ENCODE peak calls at places on chromosomes 1 and 21, in four cellular contexts. P is right cardiac atrium, H is brain microvascular endothelial cell, Z is KG1. T is an unnamed sample.

GRCh38 chr1:46453449-46453848 is 36.2 kb upstream of the DMBX1 start:
- DNase-seq in H (no peak), Z (no peak), P (no peak), T (no peak)

GRCh38 chr21:36087362-36088138 is 17.7 kb downstream of the CBR1 start:
- DNase-seq in Z (no peak), P (no peak), H (no peak), T (no peak)

GRCh38 chr1:47262787-47263413 is 30.9 kb upstream of the TAL1 start:
- DNase-seq in P (no peak), H (peak; percentile 49), Z (no peak), T (peak; percentile 16)

GRCh38 chr1:92698932-92699331 is 86.0 kb downstream of the EVI5 start:
- DNase-seq in Z (no peak), P (peak; percentile 64), H (no peak), T (no peak)

GRCh38 chr1:183566026-183566425 is 24.2 kb downstream of the NCF2 start:
- DNase-seq in Z (no peak), H (no peak), P (no peak), T (no peak)

GRCh38 chr1:212450331-212450881 is 17.7 kb downstream of the NENF start:
- DNase-seq in H (no peak), P (no peak), Z (no peak), T (no peak)

GRCh38 chr1:214439352-214440119 is 111.9 kb downstream of the PTPN14 start:
- DNase-seq in Z (no peak), P (no peak), H (no peak), T (no peak)

GRCh38 chr1:17952506-17952905 is 155.1 kb upstream of the IGSF21 start:
- DNase-seq in P (no peak), Z (no peak), H (no peak), T (no peak)

GRCh38 chr1:106876384-106876783 is 180.1 kb upstream of the PRMT6 start:
- DNase-seq in H (no peak), P (no peak), Z (no peak), T (no peak)

GRCh38 chr1:177945943-177946650 is 23.8 kb downstream of the SEC16B start:
- DNase-seq in Z (peak; percentile 48), P (peak; percentile 68), H (peak; percentile 60), T (no peak)

GRCh38 chr1:208997726-208998312 is 585.7 kb upstream of the CAMK1G start:
- DNase-seq in Z (no peak), P (no peak), H (no peak), T (no peak)

GRCh38 chr1:43270421-43271095 is 775 bp downstream of the TMEM125 start:
- DNase-seq in P (peak; percentile 59), H (no peak), Z (no peak), T (no peak)